ENCODE peak calls at places on chromosomes 16 and 17, in nine cellular contexts. Y, B, W, E, S, Z, C, Q and T are unnamed samples.

GRCh38 chr16:53865492-53865863 is 161.5 kb downstream of the FTO start:
- DNase-seq in Y (no peak), B (no peak), W (no peak), E (no peak), S (no peak), Z (no peak), C (peak; percentile 3), Q (no peak), T (peak; percentile 28)

GRCh38 chr17:44333371-44333770 is 8.7 kb upstream of the SLC25A39 start:
- DNase-seq in Y (no peak), B (no peak), W (no peak), E (no peak), S (no peak), Z (no peak), C (no peak), Q (no peak), T (no peak)

GRCh38 chr17:31078290-31078689 is 16.5 kb upstream of the NF1 start:
- DNase-seq in Y (no peak), B (no peak), W (no peak), E (no peak), S (no peak), Z (no peak), C (no peak), Q (no peak), T (no peak)

GRCh38 chr17:78131172-78132085 is 858 bp downstream of the TMC8 start:
- DNase-seq in Y (no peak), B (no peak), W (no peak), E (no peak), S (peak; percentile 64), Z (no peak), C (no peak), Q (no peak), T (peak; percentile 59)

GRCh38 chr16:81445926-81446317 is 1.3 kb downstream of the CMIP start:
- DNase-seq in Y (no peak), B (no peak), W (no peak), E (no peak), S (no peak), Z (no peak), C (no peak), Q (no peak), T (no peak)

GRCh38 chr17:50785942-50786570 is 18.7 kb upstream of the ANKRD40CL start:
- DNase-seq in Y (no peak), B (no peak), W (no peak), E (no peak), S (no peak), Z (no peak), C (peak; percentile 34), Q (peak; percentile 82), T (no peak)

GRCh38 chr16:67394271-67395104 is 1.2 kb upstream of the TPPP3 start:
- DNase-seq in Y (no peak), B (no peak), W (no peak), E (no peak), S (no peak), Z (no peak), C (no peak), Q (no peak), T (no peak)

GRCh38 chr16:88566158-88566557 is 4.0 kb upstream of the ZC3H18 start:
- DNase-seq in Y (no peak), B (no peak), W (no peak), E (no peak), S (peak; percentile 78), Z (no peak), C (no peak), Q (no peak), T (no peak)

GRCh38 chr16:3017806-3018506 is at the start of gene CLDN6:
- DNase-seq in Y (no peak), B (no peak), W (no peak), E (no peak), S (peak; percentile 18), Z (no peak), C (no peak), Q (no peak), T (no peak)

GRCh38 chr17:56868716-56869115 is 34.8 kb downstream of the DGKE start:
- DNase-seq in Y (no peak), B (no peak), W (no peak), E (no peak), S (no peak), Z (no peak), C (no peak), Q (no peak), T (no peak)

GRCh38 chr16:3400779-3401688 is at the start of the genes ZNF174 and ZSCAN32:
- DNase-seq in Y (peak; percentile 96), B (peak; percentile 96), W (peak; percentile 99), E (peak; percentile 99), S (peak; percentile 99), Z (peak; percentile 100), C (peak; percentile 99), Q (peak; percentile 100), T (peak; percentile 100)

GRCh38 chr16:49552273-49552928 is 178.8 kb downstream of the C16orf78 start:
- DNase-seq in Y (no peak), B (no peak), W (no peak), E (no peak), S (no peak), Z (no peak), C (no peak), Q (no peak), T (peak; percentile 71)

GRCh38 chr17:74197801-74198200 is 5.7 kb upstream of the RPL38 start:
- DNase-seq in Y (no peak), B (no peak), W (no peak), E (no peak), S (no peak), Z (no peak), C (no peak), Q (no peak), T (no peak)

GRCh38 chr16:17470002-17470870 is 524 bp downstream of the XYLT1 start:
- DNase-seq in Y (no peak), B (no peak), W (no peak), E (no peak), S (peak; percentile 39), Z (peak; percentile 41), C (no peak), Q (peak; percentile 69), T (no peak)

GRCh38 chr17:45740553-45741330 is 43.4 kb upstream of the CRHR1 start:
- DNase-seq in Y (peak; percentile 98), B (no peak), W (peak; percentile 34), E (peak; percentile 67), S (no peak), Z (peak; percentile 21), C (no peak), Q (peak; percentile 72), T (peak; percentile 39)

GRCh38 chr17:33990943-33991706 is 264.0 kb upstream of the CCL2 start:
- DNase-seq in Y (no peak), B (no peak), W (no peak), E (no peak), S (no peak), Z (no peak), C (no peak), Q (no peak), T (no peak)

GRCh38 chr16:68762996-68763756 is 26.1 kb downstream of the CDH1 start:
- DNase-seq in Y (no peak), B (no peak), W (no peak), E (no peak), S (no peak), Z (no peak), C (peak; percentile 18), Q (no peak), T (no peak)

GRCh38 chr16:77300232-77300631 is 101.0 kb downstream of the SYCE1L start:
- DNase-seq in Y (no peak), B (no peak), W (no peak), E (no peak), S (no peak), Z (no peak), C (no peak), Q (no peak), T (no peak)

GRCh38 chr17:31415004-31415454 is 23.6 kb downstream of the RAB11FIP4 start:
- DNase-seq in Y (no peak), B (no peak), W (no peak), E (no peak), S (no peak), Z (no peak), C (no peak), Q (no peak), T (no peak)

GRCh38 chr17:28396635-28397239 is 9.3 kb downstream of the SLC46A1 start:
- DNase-seq in Y (no peak), B (no peak), W (peak; percentile 7), E (no peak), S (no peak), Z (no peak), C (no peak), Q (no peak), T (no peak)

GRCh38 chr17:1693339-1693738 is 8.7 kb upstream of the PRPF8 start:
- DNase-seq in Y (no peak), B (no peak), W (no peak), E (no peak), S (no peak), Z (no peak), C (no peak), Q (peak; percentile 27), T (no peak)

GRCh38 chr16:87918314-87918713 is 18.0 kb downstream of the CA5A start:
- DNase-seq in Y (no peak), B (no peak), W (no peak), E (no peak), S (no peak), Z (peak; percentile 35), C (peak; percentile 48), Q (no peak), T (no peak)

GRCh38 chr17:1420981-1421380 is 21.0 kb upstream of the YWHAE start:
- DNase-seq in Y (no peak), B (no peak), W (no peak), E (no peak), S (no peak), Z (no peak), C (no peak), Q (no peak), T (no peak)

GRCh38 chr16:70746040-70746707 is 54.8 kb downstream of the VAC14 start:
- DNase-seq in Y (peak; percentile 96), B (no peak), W (no peak), E (peak; percentile 25), S (no peak), Z (peak; percentile 89), C (peak; percentile 79), Q (peak; percentile 80), T (no peak)